ENCODE peak calls at places on chromosomes 12 and 14, in five cellular contexts. One of them, this sample, is unnamed.

GRCh38 chr12:70354777-70355176 is 11.3 kb upstream of the KCNMB4 start:
- DNase-seq in H1: no peak
- DNase-seq in HepG2: no peak
- DNase-seq in K562: no peak
- DNase-seq in GM12878: no peak
- DNase-seq in this sample: no peak

GRCh38 chr12:92432724-92433281 is 270.0 kb upstream of the PLEKHG7 start:
- DNase-seq in H1: no peak
- DNase-seq in HepG2: no peak
- DNase-seq in K562: no peak
- DNase-seq in GM12878: peak
- DNase-seq in this sample: no peak

GRCh38 chr12:130529781-130530180 is 186.3 kb downstream of the RIMBP2 start:
- DNase-seq in H1: no peak
- DNase-seq in HepG2: no peak
- DNase-seq in K562: no peak
- DNase-seq in GM12878: no peak
- DNase-seq in this sample: no peak

GRCh38 chr14:61894452-61895077 is 132.3 kb downstream of the SNAPC1 start:
- DNase-seq in H1: no peak
- DNase-seq in HepG2: peak
- DNase-seq in K562: peak
- DNase-seq in GM12878: no peak
- DNase-seq in this sample: peak

GRCh38 chr12:100141998-100142850 is 450 bp downstream of the BLTP3B start:
- DNase-seq in H1: no peak
- DNase-seq in HepG2: peak
- DNase-seq in K562: peak
- DNase-seq in GM12878: no peak
- DNase-seq in this sample: peak

GRCh38 chr14:80658733-80659132 is 282.8 kb downstream of the CEP128 start:
- DNase-seq in H1: no peak
- DNase-seq in HepG2: peak
- DNase-seq in K562: no peak
- DNase-seq in GM12878: no peak
- DNase-seq in this sample: no peak

GRCh38 chr12:21992823-21993222 is 51.6 kb upstream of the ABCC9 start:
- DNase-seq in H1: no peak
- DNase-seq in HepG2: no peak
- DNase-seq in K562: peak
- DNase-seq in GM12878: no peak
- DNase-seq in this sample: no peak

GRCh38 chr12:58639323-58639934 is 280.9 kb downstream of the LRIG3 start:
- DNase-seq in H1: no peak
- DNase-seq in HepG2: no peak
- DNase-seq in K562: no peak
- DNase-seq in GM12878: no peak
- DNase-seq in this sample: no peak

GRCh38 chr12:108858399-108859074 is 1.2 kb upstream of the SSH1 start:
- DNase-seq in H1: no peak
- DNase-seq in HepG2: no peak
- DNase-seq in K562: no peak
- DNase-seq in GM12878: no peak
- DNase-seq in this sample: no peak

GRCh38 chr12:13950502-13950901 is 30.9 kb downstream of the GRIN2B start:
- DNase-seq in H1: no peak
- DNase-seq in HepG2: peak
- DNase-seq in K562: no peak
- DNase-seq in GM12878: no peak
- DNase-seq in this sample: peak

GRCh38 chr14:80901813-80902212 is 39.7 kb downstream of the CEP128 start:
- DNase-seq in H1: no peak
- DNase-seq in HepG2: no peak
- DNase-seq in K562: no peak
- DNase-seq in GM12878: no peak
- DNase-seq in this sample: no peak

GRCh38 chr12:104671407-104672095 is 214.8 kb downstream of the CHST11 start:
- DNase-seq in H1: no peak
- DNase-seq in HepG2: peak
- DNase-seq in K562: peak
- DNase-seq in GM12878: peak
- DNase-seq in this sample: peak

GRCh38 chr12:53502331-53502730 is 1.2 kb downstream of the TARBP2 start:
- DNase-seq in H1: no peak
- DNase-seq in HepG2: no peak
- DNase-seq in K562: peak
- DNase-seq in GM12878: no peak
- DNase-seq in this sample: no peak

GRCh38 chr12:14743061-14743460 is 46.7 kb upstream of the GUCY2C start:
- DNase-seq in H1: no peak
- DNase-seq in HepG2: no peak
- DNase-seq in K562: no peak
- DNase-seq in GM12878: no peak
- DNase-seq in this sample: no peak

GRCh38 chr14:78535041-78535440 is 364.9 kb downstream of the NRXN3 start:
- DNase-seq in H1: no peak
- DNase-seq in HepG2: no peak
- DNase-seq in K562: no peak
- DNase-seq in GM12878: no peak
- DNase-seq in this sample: no peak

GRCh38 chr14:44846232-44846824 is 115.4 kb downstream of the KLHL28 start:
- DNase-seq in H1: no peak
- DNase-seq in HepG2: peak
- DNase-seq in K562: peak
- DNase-seq in GM12878: peak
- DNase-seq in this sample: peak

GRCh38 chr12:108375986-108376663 is 37.0 kb upstream of the CMKLR1 start:
- DNase-seq in H1: no peak
- DNase-seq in HepG2: no peak
- DNase-seq in K562: no peak
- DNase-seq in GM12878: no peak
- DNase-seq in this sample: no peak

GRCh38 chr12:11746024-11746771 is 96.7 kb downstream of the ETV6 start:
- DNase-seq in H1: no peak
- DNase-seq in HepG2: no peak
- DNase-seq in K562: peak
- DNase-seq in GM12878: peak
- DNase-seq in this sample: peak

GRCh38 chr12:49979061-49979586 is 6.4 kb downstream of the AQP6 start:
- DNase-seq in H1: no peak
- DNase-seq in HepG2: no peak
- DNase-seq in K562: no peak
- DNase-seq in GM12878: no peak
- DNase-seq in this sample: no peak

GRCh38 chr14:101405171-101405883 is 156.0 kb upstream of the DIO3 start:
- DNase-seq in H1: no peak
- DNase-seq in HepG2: no peak
- DNase-seq in K562: no peak
- DNase-seq in GM12878: no peak
- DNase-seq in this sample: peak

GRCh38 chr12:1439201-1439600 is 155.2 kb downstream of the FBXL14 start:
- DNase-seq in H1: no peak
- DNase-seq in HepG2: no peak
- DNase-seq in K562: no peak
- DNase-seq in GM12878: no peak
- DNase-seq in this sample: no peak

GRCh38 chr12:120726961-120727360 is 1.3 kb downstream of the ACADS start:
- DNase-seq in H1: no peak
- DNase-seq in HepG2: no peak
- DNase-seq in K562: no peak
- DNase-seq in GM12878: no peak
- DNase-seq in this sample: no peak

GRCh38 chr12:93777249-93777648 is 100.1 kb downstream of the CRADD start:
- DNase-seq in H1: no peak
- DNase-seq in HepG2: no peak
- DNase-seq in K562: no peak
- DNase-seq in GM12878: no peak
- DNase-seq in this sample: no peak

GRCh38 chr12:53053223-53054111 is 3.6 kb downstream of the TNS2 start:
- DNase-seq in H1: no peak
- DNase-seq in HepG2: peak
- DNase-seq in K562: peak
- DNase-seq in GM12878: no peak
- DNase-seq in this sample: no peak

GRCh38 chr12:3490848-3491382 is at the start of gene PRMT8:
- DNase-seq in H1: no peak
- DNase-seq in HepG2: no peak
- DNase-seq in K562: no peak
- DNase-seq in GM12878: no peak
- DNase-seq in this sample: no peak

GRCh38 chr14:64683264-64683663 is 21.0 kb upstream of the PLEKHG3 start:
- DNase-seq in H1: no peak
- DNase-seq in HepG2: peak
- DNase-seq in K562: no peak
- DNase-seq in GM12878: no peak
- DNase-seq in this sample: no peak

GRCh38 chr14:64682173-64682710 is 22.0 kb upstream of the PLEKHG3 start:
- DNase-seq in H1: no peak
- DNase-seq in HepG2: no peak
- DNase-seq in K562: no peak
- DNase-seq in GM12878: no peak
- DNase-seq in this sample: no peak

GRCh38 chr14:64680675-64681060 is 23.6 kb upstream of the PLEKHG3 start:
- DNase-seq in H1: no peak
- DNase-seq in HepG2: no peak
- DNase-seq in K562: no peak
- DNase-seq in GM12878: no peak
- DNase-seq in this sample: no peak

GRCh38 chr14:64682843-64683242 is 21.4 kb upstream of the PLEKHG3 start:
- DNase-seq in H1: no peak
- DNase-seq in HepG2: no peak
- DNase-seq in K562: no peak
- DNase-seq in GM12878: no peak
- DNase-seq in this sample: no peak

DNA sequence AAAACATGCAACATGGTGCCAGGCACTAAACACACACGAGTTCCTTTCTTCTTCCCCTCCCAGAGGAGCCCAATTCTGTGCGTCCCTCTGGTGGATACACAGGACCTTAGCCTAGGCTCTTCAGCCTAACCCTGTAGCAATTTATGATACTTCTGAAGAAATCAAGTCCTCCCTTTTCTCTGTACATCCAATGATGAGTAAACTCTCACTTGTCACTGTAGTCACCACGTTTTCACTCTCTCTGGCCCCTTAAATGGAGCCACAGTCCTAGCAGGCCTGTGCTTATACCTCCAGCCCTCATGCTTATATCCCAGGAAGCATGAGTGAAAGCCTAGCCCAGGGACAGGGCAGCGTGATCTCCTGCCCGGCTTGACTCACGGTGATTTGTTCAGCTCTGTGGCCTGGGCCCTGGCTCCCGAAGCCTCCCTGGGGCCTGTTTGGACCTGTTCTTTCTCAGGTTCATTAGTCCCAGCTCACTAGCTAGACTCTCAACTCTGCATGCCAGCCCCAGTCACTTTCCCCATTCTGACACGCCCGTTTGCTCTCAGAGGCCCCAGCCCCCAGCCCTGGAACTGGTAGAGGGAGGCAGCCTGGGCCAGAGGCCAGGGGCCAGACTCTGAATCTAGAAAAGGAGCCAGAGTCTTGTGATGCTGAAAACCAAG is 24.1 kb upstream of the PLEKHG3 start:
- DNase-seq in H1: no peak
- DNase-seq in HepG2: no peak
- DNase-seq in K562: no peak
- DNase-seq in GM12878: no peak
- DNase-seq in this sample: no peak
- TF ChIP-seq KDM1A in H1: no peak
- TF ChIP-seq KDM1A in HepG2: no peak
- TF ChIP-seq KDM1A in K562: no peak
- TF ChIP-seq KDM1A in GM12878: no peak
- TF ChIP-seq KDM1A in this sample: no peak

GRCh38 chr12:107145397-107145796 is 52.0 kb upstream of the CRY1 start:
- DNase-seq in H1: no peak
- DNase-seq in HepG2: no peak
- DNase-seq in K562: no peak
- DNase-seq in GM12878: no peak
- DNase-seq in this sample: no peak

GRCh38 chr12:107148105-107148504 is 54.8 kb upstream of the CRY1 start:
- DNase-seq in H1: no peak
- DNase-seq in HepG2: no peak
- DNase-seq in K562: no peak
- DNase-seq in GM12878: no peak
- DNase-seq in this sample: no peak

GRCh38 chr12:107138990-107139389 is 45.6 kb upstream of the CRY1 start:
- DNase-seq in H1: no peak
- DNase-seq in HepG2: no peak
- DNase-seq in K562: no peak
- DNase-seq in GM12878: no peak
- DNase-seq in this sample: no peak

GRCh38 chr12:107139787-107140186 is 46.4 kb upstream of the CRY1 start:
- DNase-seq in H1: no peak
- DNase-seq in HepG2: no peak
- DNase-seq in K562: no peak
- DNase-seq in GM12878: no peak
- DNase-seq in this sample: no peak

GRCh38 chr12:107144990-107145389 is 51.6 kb upstream of the CRY1 start:
- DNase-seq in H1: no peak
- DNase-seq in HepG2: no peak
- DNase-seq in K562: no peak
- DNase-seq in GM12878: no peak
- DNase-seq in this sample: no peak
- TF ChIP-seq KDM1A in H1: no peak
- TF ChIP-seq KDM1A in HepG2: no peak
- TF ChIP-seq KDM1A in K562: no peak
- TF ChIP-seq KDM1A in GM12878: no peak
- TF ChIP-seq KDM1A in this sample: no peak

GRCh38 chr14:67357583-67358354 is 1.8 kb downstream of the ATP6V1D start:
- DNase-seq in H1: no peak
- DNase-seq in HepG2: no peak
- DNase-seq in K562: peak
- DNase-seq in GM12878: no peak
- DNase-seq in this sample: no peak
- TF ChIP-seq KDM1A in H1: no peak
- TF ChIP-seq KDM1A in HepG2: no peak
- TF ChIP-seq KDM1A in K562: no peak
- TF ChIP-seq KDM1A in GM12878: no peak
- TF ChIP-seq KDM1A in this sample: no peak

GRCh38 chr14:95877633-95878032 is 1.0 kb downstream of the TUNAR start:
- DNase-seq in H1: no peak
- DNase-seq in HepG2: no peak
- DNase-seq in K562: no peak
- DNase-seq in GM12878: no peak
- DNase-seq in this sample: no peak
- TF ChIP-seq KDM1A in H1: no peak
- TF ChIP-seq KDM1A in HepG2: no peak
- TF ChIP-seq KDM1A in K562: no peak
- TF ChIP-seq KDM1A in GM12878: no peak
- TF ChIP-seq KDM1A in this sample: no peak

GRCh38 chr14:23113346-23114119 is 5.5 kb downstream of the CEBPE start:
- DNase-seq in H1: no peak
- DNase-seq in HepG2: no peak
- DNase-seq in K562: no peak
- DNase-seq in GM12878: no peak
- DNase-seq in this sample: no peak
- TF ChIP-seq KDM1A in H1: no peak
- TF ChIP-seq KDM1A in HepG2: no peak
- TF ChIP-seq KDM1A in K562: no peak
- TF ChIP-seq KDM1A in GM12878: no peak
- TF ChIP-seq KDM1A in this sample: no peak